ENCODE peak calls at places on chromosomes 2 and 18, in six cellular contexts. I is AG04449, H is NB4, O is choroid plexus epithelial cell, P is K562, W is HCT116. E is an unnamed sample.

GRCh38 chr2:162840598-162841246 is 2.2 kb upstream of the KCNH7 start:
- DNase-seq in I (no peak), H (peak; percentile 79), O (peak; percentile 83), P (peak; percentile 28), W (peak; percentile 18), E (peak; percentile 33)

GRCh38 chr2:179751184-179751809 is 110.1 kb downstream of the ZNF385B start:
- DNase-seq in I (no peak), H (peak; percentile 34), O (peak; percentile 65), P (no peak), W (peak; percentile 18), E (no peak)

GRCh38 chr2:101255501-101255900 is 2.8 kb downstream of the CNOT11 start:
- DNase-seq in I (no peak), H (peak; percentile 53), O (peak; percentile 84), P (no peak), W (no peak), E (no peak)

GRCh38 chr2:172086349-172087190 is 1.3 kb downstream of the DLX1 start:
- DNase-seq in I (no peak), H (peak; percentile 45), O (no peak), P (no peak), W (no peak), E (no peak)

GRCh38 chr2:200137275-200137674 is 169.2 kb upstream of the SPATS2L start:
- DNase-seq in I (no peak), H (no peak), O (no peak), P (no peak), W (no peak), E (no peak)

GRCh38 chr2:85888020-85888744 is 608 bp downstream of the ST3GAL5 start:
- DNase-seq in I (no peak), H (peak; percentile 49), O (no peak), P (no peak), W (no peak), E (no peak)

GRCh38 chr2:29628882-29629281 is 292.5 kb downstream of the ALK start:
- DNase-seq in I (no peak), H (no peak), O (peak; percentile 63), P (no peak), W (no peak), E (no peak)

GRCh38 chr2:126599062-126599461 is 56.9 kb upstream of the GYPC start:
- DNase-seq in I (no peak), H (no peak), O (no peak), P (no peak), W (no peak), E (no peak)

GRCh38 chr18:70261141-70261788 is 27.6 kb upstream of the SOCS6 start:
- DNase-seq in I (no peak), H (no peak), O (no peak), P (no peak), W (no peak), E (no peak)

GRCh38 chr2:23624378-23624777 is 239.4 kb downstream of the KLHL29 start:
- DNase-seq in I (no peak), H (peak; percentile 57), O (peak; percentile 19), P (peak; percentile 69), W (peak; percentile 13), E (no peak)

GRCh38 chr2:175233135-175233719 is 51.7 kb upstream of the ATP5MC3 start:
- DNase-seq in I (peak; percentile 9), H (peak; percentile 51), O (peak; percentile 67), P (no peak), W (no peak), E (no peak)

GRCh38 chr2:234091432-234091879 is 41.0 kb downstream of the SPP2 start:
- DNase-seq in I (no peak), H (no peak), O (peak; percentile 9), P (no peak), W (no peak), E (peak; percentile 37)

GRCh38 chr2:164992818-164993217 is 37.5 kb upstream of the SLC38A11 start:
- DNase-seq in I (peak; percentile 75), H (peak; percentile 71), O (peak; percentile 91), P (peak; percentile 16), W (peak; percentile 58), E (peak; percentile 67)

GRCh38 chr2:239398536-239398935 is 2.3 kb downstream of the HDAC4 start:
- DNase-seq in I (no peak), H (peak; percentile 59), O (no peak), P (no peak), W (no peak), E (no peak)
- H3K4me3 ChIP-seq in I (peak overlapping the region; percentile 31), H (peak overlapping the region; percentile 6), O (no peak overlapping the region), P (no peak overlapping the region), W (no peak overlapping the region), E (no peak overlapping the region)

DNA sequence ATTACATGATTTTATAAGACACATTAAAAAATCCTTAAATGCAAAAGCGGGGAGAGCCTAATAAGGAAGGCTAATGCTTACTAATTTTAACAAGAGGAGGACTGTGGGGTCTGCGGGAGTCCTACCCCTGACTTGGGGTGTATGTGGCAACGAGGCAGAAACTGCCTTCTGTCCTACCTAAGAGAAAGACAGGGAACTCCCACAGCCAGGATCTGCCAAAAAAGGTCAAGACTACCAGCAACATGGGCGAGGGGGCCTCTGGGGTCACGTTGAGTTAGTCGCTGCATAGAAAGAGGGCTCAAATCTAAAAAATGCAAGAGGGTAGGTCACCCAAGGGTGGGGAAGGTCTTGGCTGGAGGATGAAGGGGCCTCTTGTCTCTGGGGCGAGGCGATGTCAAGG is 529 bp upstream of the AMER3 start:
- DNase-seq in I (no peak), H (no peak), O (no peak), P (no peak), W (no peak), E (no peak)
- H3K4me3 ChIP-seq in I (no peak overlapping the region), H (no peak overlapping the region), O (no peak overlapping the region), P (no peak overlapping the region), W (no peak overlapping the region), E (no peak overlapping the region)

GRCh38 chr2:120680136-120680761 is 55.4 kb upstream of the GLI2 start:
- DNase-seq in I (no peak), H (peak; percentile 87), O (peak; percentile 94), P (peak; percentile 80), W (peak; percentile 80), E (peak; percentile 15)
- H3K4me3 ChIP-seq in I (no peak overlapping the region), H (no peak overlapping the region), O (no peak overlapping the region), P (no peak overlapping the region), W (no peak overlapping the region), E (no peak overlapping the region)

DNA sequence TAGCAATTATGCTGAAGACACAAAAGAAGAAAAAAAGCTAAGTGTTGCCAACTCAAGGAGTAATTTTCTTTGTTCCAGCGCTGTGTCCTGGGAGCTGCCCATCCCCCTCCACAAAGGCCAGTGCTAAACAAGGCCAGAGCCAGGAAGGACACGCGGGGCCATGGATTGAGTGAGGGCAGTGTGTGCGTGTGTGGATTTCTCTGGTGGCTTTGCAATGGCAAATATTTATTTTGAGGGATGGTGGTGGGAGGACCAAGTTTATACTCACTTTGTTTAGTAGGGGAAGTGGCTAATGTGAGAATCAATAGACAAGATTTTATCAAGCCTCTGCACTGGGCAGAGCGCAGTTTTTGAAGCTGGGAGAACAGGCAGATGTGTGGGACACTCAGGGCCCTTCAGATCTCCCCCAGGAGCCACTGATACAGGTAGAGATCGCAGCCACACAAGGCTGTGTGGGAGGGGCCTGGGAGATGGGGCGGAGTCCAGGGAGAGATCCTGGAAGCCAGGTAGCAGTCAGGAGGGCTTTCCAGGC is 11.4 kb downstream of the AGAP1 start:
- DNase-seq in I (no peak), H (no peak), O (no peak), P (peak; percentile 62), W (no peak), E (no peak)
- H3K4me3 ChIP-seq in I (no peak overlapping the region), H (no peak overlapping the region), O (no peak overlapping the region), P (no peak overlapping the region), W (no peak overlapping the region), E (no peak overlapping the region)

GRCh38 chr2:150976604-150977003 is 285.1 kb downstream of the RBM43 start:
- DNase-seq in I (no peak), H (no peak), O (no peak), P (no peak), W (no peak), E (no peak)
- H3K4me3 ChIP-seq in I (no peak overlapping the region), H (no peak overlapping the region), O (no peak overlapping the region), P (no peak overlapping the region), W (no peak overlapping the region), E (no peak overlapping the region)

DNA sequence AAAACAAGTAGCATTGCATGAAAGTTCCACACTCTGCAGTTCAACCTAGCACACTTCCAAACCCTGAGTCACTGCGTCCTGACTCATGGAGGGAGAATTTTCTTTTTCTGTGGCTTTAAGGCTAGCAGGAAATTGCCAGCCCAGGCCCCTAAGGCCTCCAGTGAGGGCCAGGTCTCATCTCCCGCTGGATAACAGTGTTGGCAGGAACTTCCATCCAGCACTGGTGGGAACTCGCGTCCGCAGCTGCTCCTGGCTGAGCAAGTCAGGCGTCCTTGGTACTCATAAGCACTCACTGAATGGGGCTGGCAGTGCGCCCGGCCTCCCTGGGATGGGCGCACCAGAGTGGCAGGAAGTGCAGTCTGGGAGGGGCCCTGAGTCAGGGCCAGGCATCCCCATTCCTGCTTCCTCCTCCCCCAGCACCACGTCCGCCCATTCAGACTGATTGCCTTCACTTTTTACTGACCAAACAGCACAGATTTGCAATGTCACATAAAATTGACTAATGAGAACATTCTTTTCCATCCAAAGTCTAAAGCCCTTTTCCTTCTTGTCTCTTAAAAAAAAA is 14.3 kb downstream of the MALL start:
- DNase-seq in I (peak; percentile 99), H (no peak), O (peak; percentile 98), P (no peak), W (peak; percentile 91), E (peak; percentile 96)
- H3K4me3 ChIP-seq in I (peak overlapping the region; percentile 23), H (no peak overlapping the region), O (peak overlapping the region; percentile 30), P (no peak overlapping the region), W (no peak overlapping the region), E (peak overlapping the region; percentile 17)

E was measured in epithelial cell of proximal tubule.